ENCODE peak calls at places on chromosome 7, in six cellular contexts. J is fibroblast of pulmonary artery, U is tibial artery, I is cardiac muscle cell, S is uterus, Q is foreskin fibroblast. F is an unnamed sample.

GRCh38 chr7:45400680-45401079 is 173.5 kb upstream of the ADCY1 start:
- DNase-seq in U (no peak), J (no peak), S (no peak), I (no peak), Q (no peak), F (no peak)

GRCh38 chr7:17041324-17041723 is 159.5 kb upstream of the AGR3 start:
- DNase-seq in S (no peak), I (no peak), U (no peak), Q (peak), J (peak), F (no peak)

GRCh38 chr7:75563171-75563570 is 71.1 kb downstream of the SPDYE5 start:
- DNase-seq in S (no peak), U (no peak), J (no peak), I (no peak), Q (no peak), F (no peak)

GRCh38 chr7:88073625-88074024 is 139.6 kb downstream of the ADAM22 start:
- DNase-seq in I (no peak), J (no peak), U (no peak), Q (no peak), S (no peak), F (no peak)

GRCh38 chr7:82358009-82358578 is 85.5 kb downstream of the CACNA2D1 start:
- DNase-seq in I (no peak), J (no peak), S (no peak), Q (no peak), U (no peak), F (no peak)

GRCh38 chr7:27269455-27269854 is 26.9 kb downstream of the EVX1 start:
- DNase-seq in J (no peak), Q (no peak), I (no peak), S (no peak), U (no peak), F (no peak)

GRCh38 chr7:45223728-45224630 is 66.4 kb downstream of the RAMP3 start:
- DNase-seq in I (no peak), S (no peak), U (no peak), J (no peak), Q (no peak), F (no peak)

GRCh38 chr7:37439282-37440021 is 9.2 kb downstream of the ELMO1 start:
- DNase-seq in Q (no peak), U (no peak), S (no peak), J (no peak), I (no peak), F (no peak)

GRCh38 chr7:90262438-90262837 is 17.5 kb downstream of the CFAP69 start:
- DNase-seq in U (no peak), S (no peak), I (no peak), J (peak), Q (no peak), F (no peak)

GRCh38 chr7:91408388-91409154 is 144.3 kb downstream of the FZD1 start:
- DNase-seq in Q (no peak), S (no peak), J (no peak), U (no peak), I (no peak), F (no peak)

GRCh38 chr7:1459512-1459892 is 232 bp upstream of the MICALL2 start:
- DNase-seq in Q (peak), J (peak), I (peak), S (peak), U (peak), F (peak)

GRCh38 chr7:3300651-3301471 is at the start of gene SDK1:
- DNase-seq in J (peak), S (peak), I (peak), Q (peak), U (peak), F (peak)

GRCh38 chr7:7251742-7252141 is 69.4 kb downstream of the C1GALT1 start:
- DNase-seq in I (no peak), S (no peak), U (no peak), Q (no peak), J (no peak), F (no peak)

GRCh38 chr7:7257899-7258692 is 75.8 kb downstream of the C1GALT1 start:
- DNase-seq in I (no peak), Q (no peak), J (no peak), S (no peak), U (no peak), F (no peak)

GRCh38 chr7:7256731-7257274 is 74.5 kb downstream of the C1GALT1 start:
- DNase-seq in Q (no peak), I (no peak), J (no peak), U (no peak), S (no peak), F (no peak)

GRCh38 chr7:7254319-7254718 is 72.0 kb downstream of the C1GALT1 start:
- DNase-seq in Q (no peak), U (no peak), I (no peak), J (no peak), S (no peak), F (no peak)

DNA sequence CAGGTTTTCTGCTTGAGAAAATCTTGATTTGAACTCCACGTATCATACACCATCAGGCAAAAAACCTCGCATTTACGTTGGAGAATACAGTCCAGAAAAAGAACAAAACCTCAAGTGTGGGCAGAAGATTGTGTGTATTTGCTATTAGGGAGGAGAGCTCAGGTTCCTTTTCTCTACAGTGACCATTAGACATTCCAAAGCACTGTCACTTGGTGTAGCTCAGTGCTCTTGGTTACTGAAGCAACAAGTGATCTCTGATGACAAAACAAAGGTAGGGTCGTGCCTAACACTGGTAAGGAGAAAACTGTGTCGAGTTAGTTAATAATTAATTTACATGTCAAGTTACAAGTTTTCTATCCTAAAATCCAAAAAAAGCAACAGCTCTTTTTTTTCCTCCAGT is 72.6 kb downstream of the C1GALT1 start:
- DNase-seq in J (no peak), I (no peak), S (no peak), Q (no peak), U (no peak), F (no peak)
- TF ChIP-seq CTCF in J (no peak), I (no peak), S (no peak), Q (no peak), U (no peak), F (no peak)

DNA sequence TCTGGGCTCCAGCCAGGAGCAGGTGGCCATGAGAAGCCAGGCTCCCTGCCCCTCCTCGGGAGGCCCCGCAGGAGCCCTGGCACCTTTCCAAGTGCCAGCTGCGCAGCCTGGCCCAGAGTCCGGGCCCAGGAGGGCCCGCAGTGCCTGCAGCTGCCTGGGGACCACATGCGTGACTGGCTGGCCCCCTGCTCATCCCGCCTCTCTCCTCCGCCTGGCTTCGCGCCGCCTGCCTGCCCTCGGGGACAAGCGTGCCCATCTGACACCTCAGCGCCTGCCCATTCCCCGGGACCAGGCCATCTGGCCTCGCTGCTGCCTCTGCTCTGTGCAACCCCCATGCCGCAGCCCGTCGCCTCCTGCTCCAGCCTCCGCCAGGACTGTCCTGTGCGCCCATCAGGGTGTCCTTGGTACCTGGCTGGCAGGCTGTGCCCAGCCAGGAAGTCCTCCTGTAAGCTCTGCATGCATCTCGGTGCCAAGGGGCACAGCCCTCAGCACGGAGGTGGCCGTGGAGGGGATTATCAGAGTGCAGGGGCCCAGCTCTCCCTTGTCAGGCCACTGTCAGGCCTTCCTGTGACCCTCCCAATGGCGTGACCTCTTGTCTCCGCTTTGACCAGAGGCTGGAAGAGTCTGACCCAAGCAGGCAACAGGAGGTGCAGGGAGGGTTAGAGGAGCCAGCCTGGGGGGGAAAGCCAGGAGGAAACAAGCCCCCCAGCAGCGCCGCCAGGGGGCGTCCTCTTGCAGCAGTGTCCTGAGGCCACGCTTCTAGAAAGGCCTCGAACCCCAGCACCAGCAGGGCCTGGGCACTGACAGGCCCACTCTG is 50.5 kb downstream of the TMEM209 start:
- DNase-seq in I (no peak), U (no peak), J (no peak), S (no peak), Q (no peak), F (no peak)
- TF ChIP-seq CTCF in I (peak), U (no peak), J (no peak), S (no peak), Q (peak), F (peak)

DNA sequence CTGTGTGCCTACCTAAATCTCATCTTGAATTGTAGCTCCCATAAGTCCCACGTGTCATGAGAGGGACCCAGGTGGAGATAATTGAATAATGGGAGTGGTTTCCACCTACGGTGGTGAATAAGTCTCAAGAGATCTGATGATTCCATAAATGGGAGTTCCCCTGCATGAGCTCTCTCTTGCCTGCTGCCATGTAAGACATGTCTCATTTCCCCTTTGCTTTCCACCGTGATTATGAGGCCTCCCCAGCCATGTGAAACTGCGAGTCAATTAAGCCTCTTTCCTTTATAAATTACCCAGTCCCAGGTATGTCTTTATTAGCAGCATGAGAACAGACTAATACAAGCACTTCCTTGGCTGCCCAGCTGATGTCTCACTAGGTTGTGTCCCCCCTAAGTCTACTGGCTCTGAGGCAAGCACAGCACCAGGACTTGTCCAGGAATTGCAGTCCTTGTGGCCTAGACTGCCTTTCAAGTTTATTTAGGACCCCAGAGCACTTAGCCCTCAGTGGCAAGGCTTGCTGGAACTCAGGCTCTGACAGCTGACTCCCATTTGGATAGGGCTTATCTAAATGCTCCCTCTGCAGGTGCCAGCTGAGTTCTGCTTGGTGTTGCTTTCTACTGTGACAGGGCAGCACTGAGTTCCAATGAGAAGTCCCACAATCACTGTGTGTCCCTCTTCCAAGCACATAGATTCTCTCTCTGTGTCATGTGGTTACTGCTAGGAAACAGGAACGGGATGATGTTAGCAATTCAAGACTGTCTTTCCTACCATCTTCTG is 59.0 kb upstream of the TAS2R16 start:
- DNase-seq in S (no peak), J (no peak), I (peak), Q (no peak), U (no peak), F (no peak)
- TF ChIP-seq CTCF in S (no peak), J (no peak), I (no peak), Q (no peak), U (no peak), F (no peak)

GRCh38 chr7:101816499-101817030 is 861 bp upstream of the CUX1 start:
- DNase-seq in I (peak), J (peak), U (peak), Q (no peak), S (peak), F (peak)

GRCh38 chr7:101817031-101817929 is at the start of gene CUX1:
- DNase-seq in I (peak), S (peak), Q (no peak), J (no peak), U (no peak), F (peak)

GRCh38 chr7:101814996-101815825 is 2.2 kb upstream of the CUX1 start:
- DNase-seq in Q (no peak), I (peak), J (no peak), U (peak), S (peak), F (peak)

GRCh38 chr7:101814081-101814995 is 3.1 kb upstream of the CUX1 start:
- DNase-seq in J (peak), Q (no peak), I (peak), U (peak), S (peak), F (peak)

DNA sequence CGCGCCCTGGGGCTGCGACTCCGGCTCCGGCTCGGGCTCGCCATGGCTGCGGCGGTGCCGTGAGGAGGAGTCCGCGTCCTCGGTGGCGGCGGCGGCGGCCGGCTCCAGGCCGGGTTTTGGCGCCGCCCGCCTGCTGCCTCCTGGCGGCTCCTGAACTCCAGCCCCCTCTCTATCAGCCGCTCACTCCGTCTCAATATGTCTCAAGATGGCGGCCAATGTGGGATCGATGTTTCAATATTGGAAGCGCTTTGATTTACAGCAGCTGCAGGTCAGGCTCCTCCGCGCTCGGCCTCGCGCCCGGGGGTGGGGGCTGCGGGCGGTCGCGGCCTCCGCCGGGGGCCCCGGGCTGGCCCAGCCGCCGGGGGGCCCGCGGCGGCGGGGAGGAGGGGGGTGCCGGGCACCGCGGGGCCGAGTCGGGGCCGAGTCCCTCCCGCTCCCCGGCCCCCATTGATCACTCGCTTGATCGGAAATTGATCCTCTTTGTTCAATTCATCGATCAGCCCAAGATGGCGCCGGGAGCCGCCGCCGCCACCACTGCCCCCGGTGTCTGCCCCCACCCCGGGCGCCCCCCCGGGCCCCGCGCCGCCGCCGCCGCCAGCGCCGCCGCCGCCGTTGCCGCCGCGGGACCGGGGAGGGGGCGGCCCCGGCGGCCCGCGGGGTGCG is 1.5 kb upstream of the CUX1 start:
- DNase-seq in U (peak), S (peak), Q (peak), I (peak), J (peak), F (peak)
- TF ChIP-seq CTCF in U (peak), S (no peak), Q (no peak), I (no peak), J (no peak), F (no peak)

DNA sequence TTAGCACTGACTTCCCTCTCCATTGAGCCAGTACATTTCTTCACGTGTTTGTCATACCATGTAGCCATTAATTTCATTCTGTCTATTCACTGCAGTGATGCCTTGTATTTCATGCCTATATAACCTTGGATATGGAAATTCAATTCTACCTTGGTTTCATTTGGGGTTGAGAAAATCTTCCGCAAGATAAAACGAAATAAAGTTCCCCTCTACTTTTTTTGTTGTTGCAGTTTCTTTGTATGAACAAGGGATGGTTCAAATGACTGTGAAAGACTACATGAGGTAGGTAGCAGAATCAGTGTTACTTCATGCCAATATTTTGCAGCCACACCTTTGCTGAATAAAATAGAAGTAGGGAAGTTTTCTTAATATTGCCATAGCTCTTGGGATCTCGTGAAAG is 55.6 kb downstream of the ITPRID1 start:
- DNase-seq in U (no peak), I (no peak), Q (no peak), J (no peak), S (no peak), F (no peak)
- TF ChIP-seq CTCF in U (no peak), I (no peak), Q (no peak), J (no peak), S (no peak), F (no peak)

GRCh38 chr7:101235050-101235449 is 2.6 kb downstream of the CLDN15 start:
- DNase-seq in U (no peak), Q (no peak), I (no peak), J (no peak), S (no peak), F (no peak)
- TF ChIP-seq CTCF in U (no peak), Q (peak), I (peak), J (peak), S (no peak), F (peak)

GRCh38 chr7:69445549-69445948 is 152.7 kb upstream of the AUTS2 start:
- DNase-seq in U (no peak), Q (no peak), J (no peak), I (no peak), S (no peak), F (no peak)
- TF ChIP-seq CTCF in U (no peak), Q (no peak), J (no peak), I (no peak), S (no peak), F (no peak)

DNA sequence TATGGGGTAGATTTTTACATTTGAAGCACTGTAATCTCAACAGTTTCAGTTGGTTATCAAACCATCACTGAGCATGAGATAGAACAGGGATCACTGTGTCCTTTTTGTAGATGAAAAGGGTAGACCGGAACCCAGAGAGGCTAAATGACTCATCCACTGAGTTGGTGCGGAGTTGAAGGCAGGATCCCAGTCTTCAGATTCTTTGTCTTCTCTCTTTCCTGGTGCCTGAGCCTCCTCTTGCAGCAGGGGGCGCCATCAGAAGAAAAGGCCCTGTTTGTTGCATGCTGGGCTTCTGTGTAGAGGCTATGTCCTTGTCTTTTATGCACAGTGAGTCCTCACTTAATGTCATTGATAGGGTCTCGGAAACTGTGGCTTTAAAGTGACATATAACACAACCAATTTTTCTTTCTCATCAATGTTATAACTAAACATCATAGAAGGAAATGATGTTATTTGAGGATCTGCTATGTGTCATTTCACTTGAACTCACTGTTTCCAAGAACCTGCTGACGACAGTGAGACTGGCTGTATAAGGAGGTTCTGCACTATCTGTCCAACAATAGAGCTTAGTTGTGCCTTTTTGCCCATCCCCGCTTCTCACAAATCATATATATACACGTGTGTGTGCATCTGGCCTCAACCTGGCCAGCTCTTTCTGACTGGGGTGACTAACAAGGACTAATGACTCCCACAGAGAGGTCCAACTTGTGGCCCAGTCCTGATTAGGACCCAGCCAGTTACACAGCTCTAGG is 14.3 kb downstream of the ZNF282 start:
- DNase-seq in U (no peak), J (peak), I (peak), S (no peak), Q (peak), F (peak)
- TF ChIP-seq CTCF in U (peak), J (peak), I (peak), S (no peak), Q (peak), F (peak)